ENCODE peak calls at places on chromosomes 5 and 9, in ten cellular contexts. V is activated naive CD4-positive, alpha-beta T cell treated with anti-CD3 and anti-CD28 coated beads, Interleukin-2, amount 50 U/mL, for 16 hours; X is astrocyte of the spinal cord; B is fibroblast of pulmonary artery; M is cardiac fibroblast; Y is activated T-helper 1 cell treated with anti-CD3 and anti-CD28 coated beads, Interleukin-2, amount 50 U/mL, for 16 hours; T is stimulated activated CD4-positive, alpha-beta T cell treated with anti-CD3 and anti-CD28 coated beads, Interleukin-1b, Interleukin-23, amount 100 ng/mL, for 1 hour; Q is iris pigment epithelial cell; H is HCT116; F is DND-41. R is an unnamed sample.

GRCh38 chr9:112194969-112195431 is 19.9 kb upstream of the SUSD1 start:
- DNase-seq in V (no peak), X (peak), B (peak), M (peak), Y (no peak), T (no peak), Q (peak), H (no peak), F (no peak), R (peak)

GRCh38 chr5:71744009-71744792 is 25.1 kb downstream of the CARTPT start:
- DNase-seq in V (no peak), X (no peak), B (no peak), M (no peak), Y (no peak), T (no peak), Q (no peak), H (no peak), F (no peak), R (no peak)

GRCh38 chr5:78716221-78716620 is 67.6 kb upstream of the LHFPL2 start:
- DNase-seq in V (no peak), X (peak), B (no peak), M (no peak), Y (no peak), T (no peak), Q (peak), H (no peak), F (no peak), R (peak)

GRCh38 chr5:139461698-139462097 is 845 bp downstream of the ECSCR start:
- DNase-seq in V (no peak), X (peak), B (peak), M (peak), Y (no peak), T (no peak), Q (peak), H (no peak), F (no peak), R (peak)

GRCh38 chr5:174601937-174602336 is 122.4 kb upstream of the MSX2 start:
- DNase-seq in V (no peak), X (no peak), B (no peak), M (no peak), Y (no peak), T (no peak), Q (peak), H (no peak), F (no peak), R (peak)

GRCh38 chr5:34699155-34700077 is 43.3 kb downstream of the RAI14 start:
- DNase-seq in V (no peak), X (no peak), B (no peak), M (no peak), Y (no peak), T (no peak), Q (no peak), H (no peak), F (no peak), R (no peak)

GRCh38 chr5:55102345-55102744 is at the start of gene GZMA:
- DNase-seq in V (peak), X (peak), B (no peak), M (no peak), Y (no peak), T (no peak), Q (no peak), H (no peak), F (peak), R (no peak)

GRCh38 chr5:172793577-172794488 is 22.8 kb upstream of the DUSP1 start:
- DNase-seq in V (no peak), X (peak), B (peak), M (peak), Y (no peak), T (no peak), Q (peak), H (no peak), F (no peak), R (peak)

GRCh38 chr9:130429831-130430230 is 14.9 kb upstream of the ASS1 start:
- DNase-seq in V (no peak), X (no peak), B (no peak), M (no peak), Y (no peak), T (no peak), Q (no peak), H (no peak), F (no peak), R (no peak)

R was measured in IMR-90.